ENCODE peak calls at places on chromosomes 16 and 17, in four cellular contexts. One of them, this sample, is unnamed.

GRCh38 chr17:27808629-27809028 is 8.3 kb upstream of the NOS2 start:
- DNase-seq in HepG2: no peak
- DNase-seq in IMR-90: no peak
- DNase-seq in K562: no peak
- DNase-seq in this sample: no peak

GRCh38 chr16:4098496-4098895 is 17.7 kb downstream of the ADCY9 start:
- DNase-seq in K562: no peak
- DNase-seq in HepG2: no peak
- DNase-seq in IMR-90: peak; percentile 54
- DNase-seq in this sample: peak; percentile 67

GRCh38 chr17:40095356-40095943 is 4.9 kb downstream of the NR1D1 start:
- DNase-seq in HepG2: no peak
- DNase-seq in K562: no peak
- DNase-seq in IMR-90: no peak
- DNase-seq in this sample: no peak

GRCh38 chr17:34400301-34400931 is 37.4 kb upstream of the CCL1 start:
- DNase-seq in HepG2: no peak
- DNase-seq in K562: no peak
- DNase-seq in IMR-90: no peak
- DNase-seq in this sample: no peak

GRCh38 chr17:70158180-70158579 is 11.2 kb upstream of the KCNJ2 start:
- DNase-seq in IMR-90: no peak
- DNase-seq in K562: no peak
- DNase-seq in HepG2: no peak
- DNase-seq in this sample: no peak

GRCh38 chr17:47324224-47325020 is 667 bp downstream of the EFCAB13 start:
- DNase-seq in IMR-90: peak; percentile 48
- DNase-seq in K562: peak; percentile 35
- DNase-seq in HepG2: no peak
- DNase-seq in this sample: peak; percentile 53

GRCh38 chr17:47704116-47704515 is 10.2 kb downstream of the TBKBP1 start:
- DNase-seq in HepG2: no peak
- DNase-seq in IMR-90: no peak
- DNase-seq in K562: no peak
- DNase-seq in this sample: no peak

GRCh38 chr16:10368984-10369551 is 16.8 kb upstream of the ATF7IP2 start:
- DNase-seq in K562: peak; percentile 56
- DNase-seq in HepG2: peak; percentile 47
- DNase-seq in IMR-90: no peak
- DNase-seq in this sample: peak; percentile 34

GRCh38 chr16:4092547-4093265 is 23.5 kb downstream of the ADCY9 start:
- DNase-seq in IMR-90: no peak
- DNase-seq in K562: no peak
- DNase-seq in HepG2: no peak
- DNase-seq in this sample: no peak

GRCh38 chr17:73613947-73614655 is 30.1 kb downstream of the SDK2 start:
- DNase-seq in K562: no peak
- DNase-seq in HepG2: no peak
- DNase-seq in IMR-90: no peak
- DNase-seq in this sample: no peak

GRCh38 chr16:51723016-51723724 is 572.1 kb upstream of the SALL1 start:
- DNase-seq in IMR-90: no peak
- DNase-seq in K562: no peak
- DNase-seq in HepG2: no peak
- DNase-seq in this sample: no peak

GRCh38 chr17:4968916-4969550 is 1.4 kb upstream of the SPAG7 start:
- DNase-seq in HepG2: no peak
- DNase-seq in K562: peak; percentile 45
- DNase-seq in IMR-90: peak; percentile 95
- DNase-seq in this sample: peak; percentile 49

GRCh38 chr17:35726609-35727460 is 4.6 kb upstream of the RASL10B start:
- DNase-seq in K562: no peak
- DNase-seq in IMR-90: peak; percentile 88
- DNase-seq in HepG2: peak; percentile 66
- DNase-seq in this sample: no peak

GRCh38 chr17:78974635-78975591 is 4.8 kb downstream of the LGALS3BP start:
- DNase-seq in IMR-90: peak; percentile 84
- DNase-seq in HepG2: no peak
- DNase-seq in K562: peak; percentile 51
- DNase-seq in this sample: no peak

GRCh38 chr16:57798953-57799618 is 3.2 kb downstream of the KIFC3 start:
- DNase-seq in IMR-90: no peak
- DNase-seq in K562: peak; percentile 31
- DNase-seq in HepG2: no peak
- DNase-seq in this sample: no peak

GRCh38 chr16:84120023-84120422 is 3.3 kb upstream of the MBTPS1 start:
- DNase-seq in IMR-90: no peak
- DNase-seq in K562: no peak
- DNase-seq in HepG2: no peak
- DNase-seq in this sample: no peak

GRCh38 chr17:55266051-55266957 is 1.5 kb downstream of the HLF start:
- DNase-seq in K562: no peak
- DNase-seq in IMR-90: no peak
- DNase-seq in HepG2: peak; percentile 64
- DNase-seq in this sample: no peak

GRCh38 chr17:66627985-66628384 is 206.9 kb upstream of the CACNG5 start:
- DNase-seq in K562: no peak
- DNase-seq in HepG2: no peak
- DNase-seq in IMR-90: no peak
- DNase-seq in this sample: no peak

GRCh38 chr17:8225813-8226535 is 15.6 kb upstream of the AURKB start:
- DNase-seq in K562: peak; percentile 85
- DNase-seq in HepG2: no peak
- DNase-seq in IMR-90: peak; percentile 84
- DNase-seq in this sample: peak; percentile 92

GRCh38 chr17:75238684-75239191 is 22.7 kb downstream of the GGA3 start:
- DNase-seq in K562: peak; percentile 80
- DNase-seq in IMR-90: peak; percentile 69
- DNase-seq in HepG2: peak; percentile 74
- DNase-seq in this sample: peak; percentile 96

GRCh38 chr17:46192484-46193245 is 564 bp downstream of the KANSL1 start:
- DNase-seq in IMR-90: peak; percentile 54
- DNase-seq in K562: peak; percentile 82
- DNase-seq in HepG2: peak; percentile 68
- DNase-seq in this sample: peak; percentile 89

GRCh38 chr17:7014995-7015586 is 2.7 kb downstream of the RNASEK start:
- DNase-seq in K562: no peak
- DNase-seq in IMR-90: peak; percentile 66
- DNase-seq in HepG2: no peak
- DNase-seq in this sample: no peak

GRCh38 chr17:39246274-39246673 is 20.5 kb upstream of the STAC2 start:
- DNase-seq in IMR-90: no peak
- DNase-seq in K562: peak; percentile 24
- DNase-seq in HepG2: no peak
- DNase-seq in this sample: no peak

GRCh38 chr16:31427441-31428276 is 501 bp downstream of the COX6A2 start:
- DNase-seq in HepG2: no peak
- DNase-seq in IMR-90: no peak
- DNase-seq in K562: peak; percentile 63
- DNase-seq in this sample: no peak

DNA sequence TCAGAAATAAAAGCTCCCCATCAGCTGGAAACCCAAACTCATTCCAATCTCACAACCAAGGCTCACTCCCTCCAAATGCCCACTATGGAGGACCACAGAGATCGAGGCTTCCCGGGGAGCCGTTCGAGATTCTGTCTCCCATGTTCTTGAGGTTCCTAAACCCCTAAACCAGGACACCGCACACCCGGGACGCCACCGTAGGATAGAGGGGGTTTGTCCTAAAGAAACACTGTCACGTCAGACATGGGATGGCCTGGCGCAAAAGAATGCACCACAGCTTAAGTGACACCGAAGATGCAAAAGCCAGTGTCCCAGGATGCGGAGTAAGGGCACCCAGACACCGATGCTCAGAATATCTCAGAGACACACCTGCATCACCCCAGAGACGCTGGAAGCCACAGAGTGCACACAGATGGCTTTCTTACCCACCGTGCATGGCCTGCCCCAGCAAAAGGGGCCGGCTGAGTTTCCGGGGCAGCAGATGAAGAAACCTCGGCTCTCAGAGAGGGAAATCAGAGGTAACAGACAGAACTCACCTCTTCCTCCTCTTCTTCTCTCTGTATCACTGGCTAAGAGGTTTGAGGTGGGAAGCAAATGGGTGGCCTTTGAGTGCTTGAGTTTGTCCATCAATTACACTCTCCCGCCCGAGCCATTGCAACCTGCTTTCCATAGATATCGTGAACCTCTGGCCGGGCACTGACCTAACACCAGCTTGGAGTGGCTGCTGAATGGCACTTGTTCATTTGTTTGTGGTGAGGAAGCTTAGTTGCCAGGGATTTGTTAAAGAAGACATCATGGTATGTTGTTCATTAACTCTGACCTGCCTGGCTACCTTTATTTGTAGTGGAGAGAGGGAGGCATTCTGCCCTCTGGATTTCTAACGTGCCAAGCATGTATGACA is 65.1 kb upstream of the TNRC6C start:
- DNase-seq in HepG2: no peak
- DNase-seq in IMR-90: no peak
- DNase-seq in K562: no peak
- DNase-seq in this sample: no peak
- TF ChIP-seq MAZ in HepG2: no peak
- TF ChIP-seq MAZ in IMR-90: no peak
- TF ChIP-seq MAZ in K562: no peak
- TF ChIP-seq MAZ in this sample: no peak

GRCh38 chr16:59593256-59593655 is 859.1 kb upstream of the GOT2 start:
- DNase-seq in HepG2: no peak
- DNase-seq in K562: no peak
- DNase-seq in IMR-90: peak; percentile 86
- DNase-seq in this sample: no peak
- TF ChIP-seq MAZ in HepG2: no peak
- TF ChIP-seq MAZ in K562: no peak
- TF ChIP-seq MAZ in IMR-90: no peak
- TF ChIP-seq MAZ in this sample: no peak

DNA sequence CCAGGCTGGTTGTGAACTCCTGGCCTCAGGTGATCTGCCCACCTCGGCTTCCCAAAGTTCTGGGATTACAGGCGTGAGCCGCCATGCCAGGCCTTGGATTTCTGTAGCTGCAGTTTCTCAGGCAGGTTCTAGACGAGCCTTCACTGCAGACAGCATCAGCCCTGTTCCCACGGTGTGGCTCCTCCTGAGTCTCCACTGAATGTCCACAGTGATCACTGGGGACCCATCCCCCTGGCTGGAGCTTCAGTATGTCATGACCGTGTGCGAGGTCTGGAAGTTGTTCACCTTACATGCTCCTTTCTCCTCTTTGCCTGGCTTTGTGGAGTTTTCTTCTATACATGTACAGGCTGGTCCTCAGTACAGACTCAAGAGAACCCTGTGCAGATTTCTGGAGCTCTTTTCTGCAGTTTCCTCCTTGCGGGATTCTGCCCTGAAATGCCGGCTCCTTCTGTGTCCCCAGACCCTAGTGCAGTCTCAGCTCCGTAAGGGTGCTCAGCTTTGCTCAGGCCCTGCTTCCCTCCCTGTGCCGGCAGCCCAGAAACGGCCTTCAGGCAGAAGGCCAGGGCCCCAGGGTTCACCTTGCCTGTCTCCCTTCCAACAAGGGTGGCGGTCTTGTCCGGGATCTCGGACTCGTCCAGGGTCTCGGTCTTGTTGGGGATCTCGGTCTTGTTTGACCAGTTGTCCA is 14.3 kb upstream of the FASN start:
- DNase-seq in IMR-90: no peak
- DNase-seq in K562: no peak
- DNase-seq in HepG2: no peak
- DNase-seq in this sample: no peak
- TF ChIP-seq MAZ in IMR-90: no peak
- TF ChIP-seq MAZ in K562: no peak
- TF ChIP-seq MAZ in HepG2: no peak
- TF ChIP-seq MAZ in this sample: no peak

GRCh38 chr17:781920-782731 is at the start of the genes GLOD4 and MRM3:
- DNase-seq in HepG2: peak; percentile 73
- DNase-seq in K562: peak; percentile 88
- DNase-seq in IMR-90: peak; percentile 85
- DNase-seq in this sample: peak; percentile 91
- TF ChIP-seq MAZ in HepG2: no peak
- TF ChIP-seq MAZ in K562: peak; percentile 49
- TF ChIP-seq MAZ in IMR-90: peak; percentile 24
- TF ChIP-seq MAZ in this sample: no peak

GRCh38 chr17:72514888-72515287 is 394.1 kb downstream of the SOX9 start:
- DNase-seq in IMR-90: peak; percentile 86
- DNase-seq in HepG2: no peak
- DNase-seq in K562: no peak
- DNase-seq in this sample: no peak

GRCh38 chr17:72517413-72518237 is 396.8 kb downstream of the SOX9 start:
- DNase-seq in IMR-90: no peak
- DNase-seq in HepG2: no peak
- DNase-seq in K562: no peak
- DNase-seq in this sample: no peak

GRCh38 chr17:72514321-72514861 is 393.6 kb downstream of the SOX9 start:
- DNase-seq in IMR-90: no peak
- DNase-seq in K562: no peak
- DNase-seq in HepG2: no peak
- DNase-seq in this sample: no peak

GRCh38 chr17:72516772-72517399 is 396.1 kb downstream of the SOX9 start:
- DNase-seq in HepG2: peak; percentile 72
- DNase-seq in IMR-90: no peak
- DNase-seq in K562: no peak
- DNase-seq in this sample: peak; percentile 77

DNA sequence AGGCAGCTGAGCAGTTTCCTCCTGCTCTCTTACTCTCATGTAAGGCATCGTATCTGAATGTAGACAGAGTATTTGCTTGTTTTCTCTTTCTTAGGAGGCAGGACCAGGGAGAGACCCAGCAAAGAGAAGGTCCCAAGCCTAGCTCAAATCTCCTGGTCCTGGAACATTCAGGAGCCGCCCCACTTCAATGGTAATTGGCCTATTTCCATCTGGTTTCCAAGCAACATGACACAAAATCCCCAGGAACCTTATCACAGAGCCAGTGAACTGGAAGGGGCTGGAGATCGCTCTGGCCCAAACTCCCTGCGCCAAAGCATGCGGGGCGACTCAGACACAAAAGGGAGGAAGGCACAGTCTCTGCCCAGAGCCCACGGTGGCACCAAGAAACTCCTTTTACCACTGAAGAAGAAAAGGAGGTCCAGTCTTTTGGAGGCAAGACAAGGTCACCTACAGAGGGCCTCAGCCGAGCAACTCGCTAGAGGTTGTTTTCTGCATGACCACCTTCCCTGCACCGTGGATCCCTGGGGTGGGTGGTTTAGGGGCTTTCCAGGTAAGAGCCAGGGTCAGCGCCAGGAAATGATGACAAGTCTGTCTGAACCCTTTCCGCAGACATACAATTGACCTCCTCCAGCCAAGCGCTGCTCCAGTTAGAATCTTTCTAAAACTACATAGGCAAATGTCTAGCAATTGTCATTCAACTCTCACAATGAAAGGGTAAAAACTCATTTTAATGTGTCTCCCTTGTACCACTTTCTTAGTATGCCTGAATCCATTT is 394.7 kb downstream of the SOX9 start:
- DNase-seq in IMR-90: peak; percentile 65
- DNase-seq in HepG2: no peak
- DNase-seq in K562: no peak
- DNase-seq in this sample: no peak
- TF ChIP-seq MAZ in IMR-90: no peak
- TF ChIP-seq MAZ in HepG2: no peak
- TF ChIP-seq MAZ in K562: no peak
- TF ChIP-seq MAZ in this sample: no peak